ENCODE peak calls at places on chromosomes 13 and 19, in six cellular contexts. One of them, this sample, is unnamed.

GRCh38 chr13:30133976-30134375 is 173.4 kb downstream of the KATNAL1 start:
- DNase-seq in lung: no peak
- DNase-seq in gastrocnemius medialis: no peak
- DNase-seq in GM03348: peak
- DNase-seq in stimulated activated CD8-positive, alpha-beta memory T cell treated with anti-CD3 and anti-CD28 coated beads, Interleukin-7, amount 100 ng/mL, for 1 hour: no peak
- DNase-seq in fibroblast of gingiva: no peak
- DNase-seq in this sample: no peak

GRCh38 chr13:63184693-63185092 is 1769.0 kb upstream of the PCDH20 start:
- DNase-seq in gastrocnemius medialis: no peak
- DNase-seq in GM03348: peak
- DNase-seq in fibroblast of gingiva: peak
- DNase-seq in lung: no peak
- DNase-seq in stimulated activated CD8-positive, alpha-beta memory T cell treated with anti-CD3 and anti-CD28 coated beads, Interleukin-7, amount 100 ng/mL, for 1 hour: no peak
- DNase-seq in this sample: no peak

GRCh38 chr13:51974485-51974884 is 36.8 kb downstream of the ATP7B start:
- DNase-seq in fibroblast of gingiva: no peak
- DNase-seq in gastrocnemius medialis: no peak
- DNase-seq in GM03348: no peak
- DNase-seq in stimulated activated CD8-positive, alpha-beta memory T cell treated with anti-CD3 and anti-CD28 coated beads, Interleukin-7, amount 100 ng/mL, for 1 hour: no peak
- DNase-seq in lung: no peak
- DNase-seq in this sample: no peak

GRCh38 chr19:953501-954271 is 27.9 kb downstream of the ARID3A start:
- DNase-seq in stimulated activated CD8-positive, alpha-beta memory T cell treated with anti-CD3 and anti-CD28 coated beads, Interleukin-7, amount 100 ng/mL, for 1 hour: no peak
- DNase-seq in lung: no peak
- DNase-seq in GM03348: no peak
- DNase-seq in fibroblast of gingiva: no peak
- DNase-seq in gastrocnemius medialis: no peak
- DNase-seq in this sample: no peak

GRCh38 chr19:38657633-38658222 is 10.3 kb downstream of the ACTN4 start:
- DNase-seq in fibroblast of gingiva: peak
- DNase-seq in stimulated activated CD8-positive, alpha-beta memory T cell treated with anti-CD3 and anti-CD28 coated beads, Interleukin-7, amount 100 ng/mL, for 1 hour: no peak
- DNase-seq in gastrocnemius medialis: no peak
- DNase-seq in lung: no peak
- DNase-seq in GM03348: peak
- DNase-seq in this sample: no peak

GRCh38 chr19:2578391-2578826 is 102.5 kb downstream of the GADD45B start:
- DNase-seq in stimulated activated CD8-positive, alpha-beta memory T cell treated with anti-CD3 and anti-CD28 coated beads, Interleukin-7, amount 100 ng/mL, for 1 hour: no peak
- DNase-seq in gastrocnemius medialis: no peak
- DNase-seq in GM03348: peak
- DNase-seq in lung: no peak
- DNase-seq in fibroblast of gingiva: peak
- DNase-seq in this sample: no peak

GRCh38 chr19:41541990-41542584 is 33.9 kb upstream of the CEACAM21 start:
- DNase-seq in GM03348: no peak
- DNase-seq in fibroblast of gingiva: no peak
- DNase-seq in stimulated activated CD8-positive, alpha-beta memory T cell treated with anti-CD3 and anti-CD28 coated beads, Interleukin-7, amount 100 ng/mL, for 1 hour: peak
- DNase-seq in lung: peak
- DNase-seq in gastrocnemius medialis: no peak
- DNase-seq in this sample: peak

GRCh38 chr19:18023596-18024212 is 15.7 kb downstream of the ARRDC2 start:
- DNase-seq in GM03348: no peak
- DNase-seq in lung: no peak
- DNase-seq in fibroblast of gingiva: peak
- DNase-seq in gastrocnemius medialis: peak
- DNase-seq in stimulated activated CD8-positive, alpha-beta memory T cell treated with anti-CD3 and anti-CD28 coated beads, Interleukin-7, amount 100 ng/mL, for 1 hour: no peak
- DNase-seq in this sample: peak